ENCODE peak calls at places on chromosome 10, in five cellular contexts. W is activated CD8-positive, alpha-beta memory T cell treated with anti-CD3 and anti-CD28 coated beads for 1 hour; Q is NCI-H446; X is NCI-H1417 treated with DMSO at 0.1 percent for 48 hours; U is AG08395. A is an unnamed sample.

GRCh38 chr10:84333864-84334451 is 5.6 kb downstream of the CCSER2 start:
- DNase-seq in W (peak), Q (no peak), X (no peak), U (peak), A (peak)

GRCh38 chr10:126598009-126598408 is 72.5 kb downstream of the C10orf90 start:
- DNase-seq in W (no peak), Q (peak), X (no peak), U (peak), A (peak)

GRCh38 chr10:79052311-79053080 is 16.3 kb upstream of the ZMIZ1 start:
- DNase-seq in W (no peak), Q (no peak), X (no peak), U (no peak), A (peak)

GRCh38 chr10:110840225-110840922 is 31.4 kb upstream of the PDCD4 start:
- DNase-seq in W (no peak), Q (no peak), X (no peak), U (no peak), A (no peak)

GRCh38 chr10:31413325-31413724 is 94.3 kb downstream of the ZEB1 start:
- DNase-seq in W (no peak), Q (no peak), X (no peak), U (no peak), A (no peak)

GRCh38 chr10:124007102-124007772 is 86.2 kb downstream of the CHST15 start:
- DNase-seq in W (no peak), Q (no peak), X (no peak), U (no peak), A (no peak)

GRCh38 chr10:113326160-113327111 is 226.4 kb upstream of the HABP2 start:
- DNase-seq in W (no peak), Q (no peak), X (no peak), U (peak), A (peak)

GRCh38 chr10:127563718-127564553 is 14.8 kb downstream of the NPS start:
- DNase-seq in W (no peak), Q (no peak), X (no peak), U (no peak), A (peak)

GRCh38 chr10:45429790-45430189 is 55.8 kb downstream of the ALOX5 start:
- DNase-seq in W (no peak), Q (no peak), X (no peak), U (no peak), A (no peak)

GRCh38 chr10:47253651-47254375 is 46.2 kb upstream of the GDF10 start:
- DNase-seq in W (no peak), Q (no peak), X (no peak), U (no peak), A (no peak)

GRCh38 chr10:86253171-86254072 is 113.2 kb downstream of the GRID1 start:
- DNase-seq in W (no peak), Q (no peak), X (no peak), U (no peak), A (no peak)

GRCh38 chr10:77622822-77623410 is 14.7 kb downstream of the KCNMA1 start:
- DNase-seq in W (no peak), Q (no peak), X (no peak), U (no peak), A (peak)

GRCh38 chr10:101536800-101537199 is 51.3 kb downstream of the POLL start:
- DNase-seq in W (no peak), Q (peak), X (no peak), U (peak), A (peak)

GRCh38 chr10:125881192-125881591 is at the start of gene DHX32:
- DNase-seq in W (no peak), Q (no peak), X (no peak), U (no peak), A (no peak)

GRCh38 chr10:84605802-84606201 is 277.4 kb downstream of the CCSER2 start:
- DNase-seq in W (no peak), Q (no peak), X (no peak), U (no peak), A (no peak)

GRCh38 chr10:28294809-28295208 is 8.1 kb downstream of the MPP7 start:
- DNase-seq in W (no peak), Q (no peak), X (no peak), U (no peak), A (no peak)

GRCh38 chr10:102596506-102596971 is 47.7 kb upstream of the TRIM8 start:
- DNase-seq in W (no peak), Q (peak), X (no peak), U (peak), A (peak)

GRCh38 chr10:49179699-49180511 is 8.3 kb downstream of the TMEM273 start:
- DNase-seq in W (no peak), Q (no peak), X (no peak), U (no peak), A (no peak)

GRCh38 chr10:30384791-30385201 is 35.7 kb upstream of the MTPAP start:
- DNase-seq in W (no peak), Q (no peak), X (no peak), U (no peak), A (peak)

GRCh38 chr10:37701781-37702493 is 155.5 kb downstream of the ZNF248 start:
- DNase-seq in W (no peak), Q (no peak), X (no peak), U (no peak), A (no peak)

GRCh38 chr10:26755443-26755903 is 58.0 kb downstream of the PDSS1 start:
- DNase-seq in W (no peak), Q (no peak), X (no peak), U (peak), A (no peak)

GRCh38 chr10:94429049-94429707 is 26.8 kb downstream of the TBC1D12 start:
- DNase-seq in W (no peak), Q (no peak), X (no peak), U (peak), A (no peak)

GRCh38 chr10:114084225-114084624 is 40.6 kb downstream of the ADRB1 start:
- DNase-seq in W (no peak), Q (no peak), X (no peak), U (no peak), A (no peak)

GRCh38 chr10:109866168-109866994 is 56.9 kb downstream of the XPNPEP1 start:
- DNase-seq in W (no peak), Q (peak), X (no peak), U (peak), A (no peak)

GRCh38 chr10:95664543-95664942 is 8.0 kb upstream of the ALDH18A1 start:
- DNase-seq in W (no peak), Q (no peak), X (no peak), U (no peak), A (no peak)

GRCh38 chr10:4243651-4244050 is 458.6 kb upstream of the KLF6 start:
- DNase-seq in W (no peak), Q (peak), X (no peak), U (peak), A (no peak)

GRCh38 chr10:2949948-2950354 is 117.4 kb upstream of the PFKP start:
- DNase-seq in W (no peak), Q (no peak), X (no peak), U (peak), A (peak)

GRCh38 chr10:47049906-47050305 is 138.7 kb downstream of the PTPN20 start:
- DNase-seq in W (no peak), Q (no peak), X (no peak), U (no peak), A (no peak)

GRCh38 chr10:27158421-27158820 is 3.3 kb downstream of the MASTL start:
- DNase-seq in W (no peak), Q (no peak), X (no peak), U (no peak), A (no peak)

GRCh38 chr10:133072776-133073390 is 14.8 kb upstream of the ADGRA1 start:
- DNase-seq in W (no peak), Q (no peak), X (no peak), U (no peak), A (no peak)

GRCh38 chr10:131874991-131875451 is 25.8 kb upstream of the PPP2R2D start:
- DNase-seq in W (peak), Q (peak), X (peak), U (peak), A (peak)

GRCh38 chr10:51876528-51876927 is 177.1 kb upstream of the CSTF2T start:
- DNase-seq in W (no peak), Q (peak), X (no peak), U (no peak), A (no peak)

GRCh38 chr10:53675201-53675600 is 902.6 kb upstream of the MBL2 start:
- DNase-seq in W (no peak), Q (no peak), X (no peak), U (no peak), A (no peak)

GRCh38 chr10:51960494-51960895 is 261.1 kb upstream of the CSTF2T start:
- DNase-seq in W (no peak), Q (peak), X (no peak), U (peak), A (peak)

GRCh38 chr10:33799281-33799943 is 464.9 kb upstream of the NRP1 start:
- DNase-seq in W (no peak), Q (no peak), X (no peak), U (no peak), A (no peak)

GRCh38 chr10:43437141-43437860 is 390 bp downstream of the ZNF487 start:
- DNase-seq in W (no peak), Q (no peak), X (no peak), U (peak), A (no peak)

GRCh38 chr10:121500591-121501341 is 97.5 kb downstream of the FGFR2 start:
- DNase-seq in W (no peak), Q (no peak), X (no peak), U (no peak), A (no peak)

GRCh38 chr10:115491526-115492140 is 398.5 kb downstream of the ATRNL1 start:
- DNase-seq in W (no peak), Q (no peak), X (no peak), U (no peak), A (no peak)